ENCODE peak calls at places on chromosomes 2 and 18, in four cellular contexts. Z is renal cortical epithelial cell; V is RKO; S is CD4-positive, alpha-beta memory T cell. W is an unnamed sample.

GRCh38 chr18:76875390-76876330 is 53.3 kb downstream of the ZNF236 start:
- DNase-seq in Z (peak; percentile 32), V (peak; percentile 15), S (peak; percentile 38), W (peak; percentile 29)

GRCh38 chr2:218992196-218992595 is 1.0 kb downstream of the CRYBA2 start:
- DNase-seq in Z (no peak), S (no peak), V (no peak), W (no peak)

GRCh38 chr18:63356272-63356896 is 10.6 kb downstream of the KDSR start:
- DNase-seq in S (no peak), V (no peak), Z (no peak), W (no peak)

GRCh38 chr2:11726384-11726783 is 20.0 kb upstream of the LPIN1 start:
- DNase-seq in Z (no peak), V (no peak), S (no peak), W (no peak)

GRCh38 chr18:28193177-28193778 is 16.3 kb upstream of the CDH2 start:
- DNase-seq in Z (no peak), S (no peak), V (no peak), W (no peak)

GRCh38 chr18:60722742-60723141 is 350.2 kb upstream of the MC4R start:
- DNase-seq in V (no peak), S (no peak), Z (no peak), W (no peak)

GRCh38 chr2:214731008-214731407 is 78.5 kb downstream of the BARD1 start:
- DNase-seq in Z (peak; percentile 75), S (no peak), V (no peak), W (peak; percentile 85)

GRCh38 chr2:202963712-202964111 is 51.0 kb upstream of the NBEAL1 start:
- DNase-seq in V (no peak), Z (no peak), S (no peak), W (no peak)

GRCh38 chr2:180291552-180292421 is 284.7 kb upstream of the CWC22 start:
- DNase-seq in V (peak; percentile 37), S (no peak), Z (peak; percentile 15), W (no peak)

GRCh38 chr2:175030380-175031271 is 25.4 kb upstream of the CHN1 start:
- DNase-seq in Z (peak; percentile 56), S (no peak), V (peak; percentile 65), W (peak; percentile 31)

GRCh38 chr2:66789741-66790140 is 354.8 kb downstream of the MEIS1 start:
- DNase-seq in V (no peak), S (no peak), Z (no peak), W (no peak)

GRCh38 chr18:79531926-79532689 is 136.4 kb downstream of the NFATC1 start:
- DNase-seq in S (no peak), V (no peak), Z (no peak), W (no peak)

GRCh38 chr18:40387130-40387821 is 1567.8 kb upstream of the PIK3C3 start:
- DNase-seq in S (no peak), V (no peak), Z (no peak), W (no peak)

GRCh38 chr2:92073815-92074548 is 2797.2 kb upstream of the TEKT4 start:
- DNase-seq in S (no peak), Z (no peak), V (no peak), W (no peak)

GRCh38 chr2:85231242-85231805 is 96.5 kb downstream of the TGOLN2 start:
- DNase-seq in S (no peak), Z (no peak), V (no peak), W (no peak)

GRCh38 chr18:25349926-25350560 is 1.9 kb downstream of the ZNF521 start:
- DNase-seq in Z (no peak), S (no peak), V (no peak), W (no peak)

GRCh38 chr18:25518716-25519053 is 166.7 kb upstream of the ZNF521 start:
- DNase-seq in V (no peak), Z (no peak), S (no peak), W (no peak)

GRCh38 chr2:94995516-94995915 is 30.0 kb upstream of the MAL start:
- DNase-seq in V (no peak), Z (no peak), S (no peak), W (no peak)

GRCh38 chr2:176491172-176491904 is 222.1 kb downstream of the MTX2 start:
- DNase-seq in V (peak; percentile 89), Z (peak; percentile 85), S (no peak), W (peak; percentile 56)

GRCh38 chr2:28956415-28956826 is 24.7 kb upstream of the TOGARAM2 start:
- DNase-seq in Z (no peak), S (peak; percentile 27), V (peak; percentile 20), W (no peak)

GRCh38 chr18:55396267-55396905 is 191.6 kb downstream of the TCF4 start:
- DNase-seq in V (no peak), S (no peak), Z (no peak), W (no peak)

GRCh38 chr2:177147093-177147694 is 65.4 kb upstream of the HNRNPA3 start:
- DNase-seq in V (peak; percentile 81), Z (peak; percentile 75), S (peak; percentile 56), W (peak; percentile 82)

GRCh38 chr2:237205111-237205541 is 119.4 kb downstream of the COPS8 start:
- DNase-seq in S (no peak), Z (no peak), V (no peak), W (no peak)